ENCODE peak calls at places on chromosomes 2 and 18, in four cellular contexts. One of them, this sample, is unnamed.

GRCh38 chr2:71813315-71813714 is 334.3 kb downstream of the CYP26B1 start:
- DNase-seq in sigmoid colon: no peak
- DNase-seq in fibroblast of lung: no peak
- DNase-seq in activated CD8-positive, alpha-beta memory T cell treated with anti-CD3 and anti-CD28 coated beads for 1 hour: no peak
- DNase-seq in this sample: no peak

GRCh38 chr2:217261452-217261851 is 401.6 kb upstream of the TNP1 start:
- DNase-seq in sigmoid colon: no peak
- DNase-seq in fibroblast of lung: peak; percentile 89
- DNase-seq in activated CD8-positive, alpha-beta memory T cell treated with anti-CD3 and anti-CD28 coated beads for 1 hour: no peak
- DNase-seq in this sample: no peak

GRCh38 chr2:138090330-138090729 is 126.1 kb downstream of the HNMT start:
- DNase-seq in sigmoid colon: no peak
- DNase-seq in fibroblast of lung: no peak
- DNase-seq in activated CD8-positive, alpha-beta memory T cell treated with anti-CD3 and anti-CD28 coated beads for 1 hour: no peak
- DNase-seq in this sample: no peak

GRCh38 chr2:120803085-120803484 is 67.4 kb downstream of the GLI2 start:
- DNase-seq in sigmoid colon: no peak
- DNase-seq in fibroblast of lung: no peak
- DNase-seq in activated CD8-positive, alpha-beta memory T cell treated with anti-CD3 and anti-CD28 coated beads for 1 hour: no peak
- DNase-seq in this sample: no peak

GRCh38 chr2:179991344-179991743 is 15.8 kb downstream of the CWC22 start:
- DNase-seq in sigmoid colon: no peak
- DNase-seq in fibroblast of lung: no peak
- DNase-seq in activated CD8-positive, alpha-beta memory T cell treated with anti-CD3 and anti-CD28 coated beads for 1 hour: no peak
- DNase-seq in this sample: peak; percentile 1

GRCh38 chr18:23020555-23021294 is 87.6 kb downstream of the RBBP8 start:
- DNase-seq in sigmoid colon: no peak
- DNase-seq in fibroblast of lung: no peak
- DNase-seq in activated CD8-positive, alpha-beta memory T cell treated with anti-CD3 and anti-CD28 coated beads for 1 hour: no peak
- DNase-seq in this sample: no peak

GRCh38 chr2:96359866-96360265 is 24.3 kb downstream of the NCAPH start:
- DNase-seq in sigmoid colon: no peak
- DNase-seq in fibroblast of lung: no peak
- DNase-seq in activated CD8-positive, alpha-beta memory T cell treated with anti-CD3 and anti-CD28 coated beads for 1 hour: no peak
- DNase-seq in this sample: no peak

GRCh38 chr18:44816028-44816427 is 135.3 kb downstream of the SETBP1 start:
- DNase-seq in sigmoid colon: no peak
- DNase-seq in fibroblast of lung: no peak
- DNase-seq in activated CD8-positive, alpha-beta memory T cell treated with anti-CD3 and anti-CD28 coated beads for 1 hour: no peak
- DNase-seq in this sample: no peak

GRCh38 chr18:23793985-23794867 is 105.0 kb downstream of the LAMA3 start:
- DNase-seq in sigmoid colon: no peak
- DNase-seq in fibroblast of lung: no peak
- DNase-seq in activated CD8-positive, alpha-beta memory T cell treated with anti-CD3 and anti-CD28 coated beads for 1 hour: no peak
- DNase-seq in this sample: no peak

GRCh38 chr2:112869258-112869842 is 32.8 kb upstream of the IL1B start:
- DNase-seq in sigmoid colon: no peak
- DNase-seq in fibroblast of lung: peak; percentile 94
- DNase-seq in activated CD8-positive, alpha-beta memory T cell treated with anti-CD3 and anti-CD28 coated beads for 1 hour: no peak
- DNase-seq in this sample: peak; percentile 94

GRCh38 chr18:77112161-77112801 is 20.3 kb downstream of the MBP start:
- DNase-seq in sigmoid colon: peak; percentile 71
- DNase-seq in fibroblast of lung: no peak
- DNase-seq in activated CD8-positive, alpha-beta memory T cell treated with anti-CD3 and anti-CD28 coated beads for 1 hour: no peak
- DNase-seq in this sample: no peak

GRCh38 chr18:78542204-78542603 is 437.4 kb upstream of the SALL3 start:
- DNase-seq in sigmoid colon: peak; percentile 80
- DNase-seq in fibroblast of lung: no peak
- DNase-seq in activated CD8-positive, alpha-beta memory T cell treated with anti-CD3 and anti-CD28 coated beads for 1 hour: no peak
- DNase-seq in this sample: peak; percentile 64

GRCh38 chr2:134142341-134142738 is 111.5 kb upstream of the MGAT5 start:
- DNase-seq in sigmoid colon: no peak
- DNase-seq in fibroblast of lung: peak; percentile 27
- DNase-seq in activated CD8-positive, alpha-beta memory T cell treated with anti-CD3 and anti-CD28 coated beads for 1 hour: no peak
- DNase-seq in this sample: peak; percentile 22

This sample was measured in MG63.